ENCODE peak calls at places on chromosomes 16 and 17, in six cellular contexts. F is cardiac muscle cell, J is OCI-LY7, L is body of pancreas, K is AG10803, O is fibroblast of mammary gland. N is an unnamed sample.

GRCh38 chr16:53745126-53745525 is 41.2 kb downstream of the FTO start:
- DNase-seq in F (no peak), J (no peak), L (no peak), K (peak; percentile 95), O (peak; percentile 45), N (no peak)

GRCh38 chr16:24552705-24553104 is 13.3 kb downstream of the RBBP6 start:
- DNase-seq in F (no peak), J (no peak), L (no peak), K (no peak), O (no peak), N (no peak)

GRCh38 chr16:82657239-82657638 is 30.5 kb downstream of the CDH13 start:
- DNase-seq in F (no peak), J (no peak), L (no peak), K (peak; percentile 81), O (peak; percentile 52), N (no peak)

GRCh38 chr16:14301150-14302030 is 230.3 kb downstream of the MRTFB start:
- DNase-seq in F (peak; percentile 38), J (no peak), L (peak; percentile 73), K (peak; percentile 39), O (no peak), N (no peak)

GRCh38 chr17:67110619-67111018 is 66.3 kb downstream of the CACNG1 start:
- DNase-seq in F (no peak), J (no peak), L (no peak), K (no peak), O (no peak), N (no peak)

GRCh38 chr16:22751685-22752084 is 62.3 kb upstream of the HS3ST2 start:
- DNase-seq in F (no peak), J (no peak), L (no peak), K (no peak), O (no peak), N (no peak)

GRCh38 chr16:47855431-47855830 is 300.4 kb downstream of the ABCC12 start:
- DNase-seq in F (no peak), J (no peak), L (no peak), K (no peak), O (no peak), N (no peak)

GRCh38 chr17:72404872-72405271 is 284.1 kb downstream of the SOX9 start:
- DNase-seq in F (no peak), J (no peak), L (no peak), K (peak; percentile 54), O (peak; percentile 72), N (no peak)

GRCh38 chr16:380837-381787 is 666 bp downstream of the PGAP6 start:
- DNase-seq in F (peak; percentile 67), J (no peak), L (peak; percentile 47), K (no peak), O (no peak), N (no peak)

GRCh38 chr17:60899115-60899514 is 221.5 kb downstream of the BCAS3 start:
- DNase-seq in F (no peak), J (no peak), L (no peak), K (no peak), O (no peak), N (no peak)

DNA sequence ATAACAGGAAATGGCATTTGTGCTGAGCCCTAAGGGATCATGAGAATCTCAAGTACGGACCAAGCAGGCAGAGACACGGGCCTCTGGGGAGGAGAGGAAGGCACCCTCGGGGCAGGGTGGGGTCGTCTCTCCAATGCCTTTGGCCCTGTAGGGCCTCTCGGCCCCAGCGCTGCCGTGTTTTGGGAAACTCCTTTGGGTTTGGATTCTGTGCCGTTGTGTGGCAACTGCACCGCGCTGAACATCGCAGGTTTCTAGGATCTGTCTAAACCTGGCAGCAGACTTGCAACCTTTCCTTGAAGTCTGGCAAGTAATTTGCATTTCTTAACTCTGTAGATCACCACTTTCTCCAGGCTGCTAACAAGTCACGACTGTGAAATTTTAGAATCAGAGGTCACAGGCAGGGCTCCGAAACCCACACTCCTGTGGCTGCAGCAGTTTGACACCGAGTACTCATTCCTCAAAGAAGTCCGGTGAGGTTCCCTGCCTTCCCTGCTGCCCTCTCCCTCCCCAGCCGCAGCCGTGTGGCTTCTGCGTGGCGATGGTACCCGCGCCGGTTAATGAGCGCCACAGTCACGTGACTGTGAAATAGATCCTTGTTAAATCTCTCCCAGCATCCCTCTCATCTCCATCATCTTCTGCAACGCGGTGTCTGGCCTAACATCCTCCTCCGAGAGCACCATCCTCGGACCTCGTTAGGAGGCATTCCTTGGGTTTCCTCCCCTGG is 65.4 kb upstream of the ENDOV start:
- DNase-seq in F (no peak), J (no peak), L (no peak), K (no peak), O (no peak), N (no peak)
- TF ChIP-seq CTCF in F (no peak), J (no peak), L (no peak), K (no peak), O (no peak), N (no peak)

DNA sequence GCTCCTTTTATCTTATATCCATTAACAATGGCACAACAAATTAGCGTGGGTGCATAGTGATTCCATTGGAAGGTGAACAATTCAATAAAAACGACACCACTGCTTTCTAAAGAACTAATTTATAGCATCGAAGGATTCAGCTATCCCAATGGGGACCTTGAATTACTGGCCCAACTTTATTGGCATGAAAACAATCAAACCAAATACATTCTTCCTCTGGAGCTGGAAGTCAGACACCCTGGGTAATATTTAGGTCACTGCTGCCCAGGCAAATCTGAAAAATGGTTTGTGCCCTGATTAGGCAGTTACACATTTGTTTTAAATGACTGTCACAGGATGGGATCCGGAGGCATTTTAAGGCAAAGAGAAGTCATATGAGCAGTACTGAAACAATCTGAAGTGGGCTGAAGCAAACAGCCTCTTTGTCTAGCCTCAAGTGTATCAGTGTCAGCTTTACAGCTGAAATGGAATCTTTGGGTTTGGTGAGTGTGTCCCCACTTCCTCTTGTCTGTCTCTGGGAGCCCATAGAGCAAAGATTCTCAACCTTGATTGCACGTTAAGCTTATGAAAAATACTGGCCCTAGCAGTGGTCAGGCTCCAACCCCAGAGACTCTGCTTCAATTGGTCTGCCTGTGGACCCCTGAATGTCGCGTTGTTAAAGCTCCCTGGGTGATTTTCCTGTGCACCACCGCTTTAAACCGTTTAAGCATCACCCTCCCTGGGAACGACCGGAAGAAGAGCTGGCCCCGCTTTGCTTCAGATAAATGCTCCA is 30.3 kb downstream of the CDK5R1 start:
- DNase-seq in F (no peak), J (no peak), L (no peak), K (no peak), O (no peak), N (no peak)
- H3K4me3 ChIP-seq in F (no peak overlapping the region), J (no peak overlapping the region), L (no peak overlapping the region), K (no peak overlapping the region), O (no peak overlapping the region), N (no peak overlapping the region)

GRCh38 chr17:7676533-7676932 is 10.8 kb downstream of the TP53 start:
- DNase-seq in F (no peak), J (no peak), L (no peak), K (no peak), O (no peak), N (no peak)

GRCh38 chr17:7668482-7668881 is 17.8 kb downstream of the ATP1B2 start:
- DNase-seq in F (no peak), J (no peak), L (no peak), K (no peak), O (no peak), N (no peak)

GRCh38 chr17:7674934-7675333 is 12.4 kb downstream of the TP53 start:
- DNase-seq in F (no peak), J (no peak), L (no peak), K (no peak), O (no peak), N (no peak)

GRCh38 chr17:7677388-7678067 is 9.8 kb downstream of the TP53 start:
- DNase-seq in F (no peak), J (no peak), L (no peak), K (no peak), O (no peak), N (no peak)

DNA sequence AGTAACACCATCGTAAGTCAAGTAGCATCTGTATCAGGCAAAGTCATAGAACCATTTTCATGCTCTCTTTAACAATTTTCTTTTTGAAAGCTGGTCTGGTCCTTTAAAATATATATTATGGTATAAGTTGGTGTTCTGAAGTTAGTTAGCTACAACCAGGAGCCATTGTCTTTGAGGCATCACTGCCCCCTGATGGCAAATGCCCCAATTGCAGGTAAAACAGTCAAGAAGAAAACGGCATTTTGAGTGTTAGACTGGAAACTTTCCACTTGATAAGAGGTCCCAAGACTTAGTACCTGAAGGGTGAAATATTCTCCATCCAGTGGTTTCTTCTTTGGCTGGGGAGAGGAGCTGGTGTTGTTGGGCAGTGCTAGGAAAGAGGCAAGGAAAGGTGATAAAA is 14.1 kb downstream of the TP53 start:
- DNase-seq in F (no peak), J (peak; percentile 29), L (peak; percentile 53), K (no peak), O (peak; percentile 23), N (no peak)
- TF ChIP-seq CTCF in F (peak; percentile 45), J (peak; percentile 80), L (no peak), K (peak; percentile 49), O (peak; percentile 49), N (peak; percentile 31)

GRCh38 chr17:80151333-80151732 is 4.4 kb upstream of the EIF4A3 start:
- DNase-seq in F (no peak), J (no peak), L (no peak), K (peak; percentile 74), O (peak; percentile 83), N (no peak)
- H3K4me3 ChIP-seq in F (no peak overlapping the region), J (no peak overlapping the region), L (no peak overlapping the region), K (no peak overlapping the region), O (no peak overlapping the region), N (no peak overlapping the region)

DNA sequence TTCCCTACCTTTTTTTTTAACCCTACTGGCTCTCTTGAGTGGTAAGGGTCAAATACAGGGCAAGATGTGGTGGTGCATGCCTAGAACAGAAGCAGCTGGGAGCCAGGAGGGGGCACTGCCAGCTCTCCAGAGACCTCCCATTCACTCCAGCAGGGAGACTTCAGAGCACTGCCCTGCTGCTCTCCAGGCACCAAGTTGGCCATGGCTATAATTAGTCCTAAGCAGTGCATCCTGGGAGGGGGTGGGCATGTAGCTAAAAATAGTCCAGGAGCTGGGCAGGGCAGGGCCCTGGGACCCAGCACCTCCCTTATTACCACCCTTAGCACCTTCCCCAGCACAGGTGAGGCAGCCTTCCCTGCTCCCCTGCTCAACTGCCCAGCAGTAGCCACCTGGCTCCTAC is 3.5 kb downstream of the CORO6 start:
- DNase-seq in F (peak; percentile 92), J (peak; percentile 45), L (no peak), K (peak; percentile 37), O (peak; percentile 48), N (no peak)
- TF ChIP-seq CTCF in F (peak; percentile 45), J (peak; percentile 64), L (no peak), K (peak; percentile 31), O (peak; percentile 26), N (peak; percentile 54)

N was measured in kidney epithelial cell.